ENCODE peak calls at places on chromosomes 13 and 19, in five cellular contexts. A, O, D, Z and E are unnamed samples.

GRCh38 chr19:43694553-43694952 is 21.3 kb upstream of the IRGC start:
- DNase-seq in A (no peak), Z (no peak), O (no peak), D (no peak), E (no peak)

GRCh38 chr19:41226874-41227390 is 7.9 kb downstream of the AXL start:
- DNase-seq in A (no peak), Z (no peak), D (no peak), O (no peak), E (no peak)

GRCh38 chr13:24008679-24009078 is 111.4 kb upstream of the C1QTNF9B start:
- DNase-seq in Z (no peak), O (no peak), D (no peak), A (peak; percentile 70), E (no peak)

GRCh38 chr13:33927315-33927714 is 109.4 kb downstream of the RFC3 start:
- DNase-seq in A (peak; percentile 71), D (no peak), O (no peak), Z (no peak), E (no peak)

GRCh38 chr13:48797127-48797526 is 143.4 kb downstream of the CYSLTR2 start:
- DNase-seq in D (no peak), A (no peak), Z (no peak), O (no peak), E (no peak)

GRCh38 chr13:50357586-50358118 is 342.4 kb downstream of the KCNRG start:
- DNase-seq in A (peak; percentile 96), D (no peak), Z (no peak), O (peak; percentile 48), E (no peak)

GRCh38 chr13:102978168-102978567 is 88.0 kb downstream of the SLC10A2 start:
- DNase-seq in O (no peak), D (no peak), A (no peak), Z (no peak), E (no peak)

GRCh38 chr13:28204690-28205443 is 66.5 kb downstream of the PAN3 start:
- DNase-seq in D (no peak), A (no peak), Z (no peak), O (no peak), E (peak; percentile 33)

GRCh38 chr13:102586615-102587014 is 10.2 kb upstream of the TPP2 start:
- DNase-seq in Z (no peak), O (no peak), D (no peak), A (no peak), E (no peak)

GRCh38 chr19:46915386-46915785 is 54.6 kb downstream of the ARHGAP35 start:
- DNase-seq in A (no peak), O (no peak), D (no peak), Z (no peak), E (no peak)

GRCh38 chr13:83881031-83881727 is 1.1 kb downstream of the SLITRK1 start:
- DNase-seq in Z (no peak), O (no peak), D (no peak), A (no peak), E (no peak)

GRCh38 chr19:37906868-37907734 is at the start of gene SIPA1L3:
- DNase-seq in Z (peak; percentile 97), O (peak; percentile 95), D (peak; percentile 87), A (peak; percentile 95), E (peak; percentile 92)

GRCh38 chr19:37909661-37910199 is 2.7 kb downstream of the SIPA1L3 start:
- DNase-seq in O (no peak), A (no peak), D (no peak), Z (no peak), E (no peak)

GRCh38 chr19:37903096-37903495 is 3.3 kb downstream of the WDR87 start:
- DNase-seq in D (no peak), O (no peak), Z (no peak), A (no peak), E (no peak)

GRCh38 chr19:37907735-37908066 is 693 bp downstream of the SIPA1L3 start:
- DNase-seq in Z (no peak), A (no peak), D (no peak), O (no peak), E (no peak)

GRCh38 chr19:37905936-37906867 is at the start of gene WDR87:
- DNase-seq in Z (peak; percentile 74), A (peak; percentile 24), O (peak; percentile 40), D (peak; percentile 35), E (peak; percentile 63)
- TF ChIP-seq CTCF in Z (peak; percentile 8), A (no peak), O (no peak), D (no peak), E (no peak)

GRCh38 chr13:98879127-98879520 is 98.7 kb downstream of the DOCK9 start:
- DNase-seq in O (no peak), D (no peak), A (no peak), Z (no peak), E (no peak)
- TF ChIP-seq CTCF in O (no peak), D (no peak), A (no peak), Z (no peak), E (no peak)

GRCh38 chr19:35211545-35212230 is 16.9 kb downstream of the FAM187B start:
- DNase-seq in Z (no peak), O (no peak), A (no peak), D (peak; percentile 91), E (no peak)
- TF ChIP-seq CTCF in Z (no peak), O (no peak), A (no peak), D (peak; percentile 20), E (no peak)

GRCh38 chr19:19662344-19662743 is 1.1 kb downstream of the ATP13A1 start:
- DNase-seq in D (no peak), A (no peak), O (no peak), Z (no peak), E (no peak)

GRCh38 chr19:19661675-19662251 is 1.7 kb downstream of the ATP13A1 start:
- DNase-seq in A (no peak), D (peak; percentile 40), Z (no peak), O (no peak), E (peak; percentile 80)

GRCh38 chr19:19661141-19661674 is 2.3 kb downstream of the ATP13A1 start:
- DNase-seq in D (no peak), Z (no peak), A (no peak), O (no peak), E (no peak)

GRCh38 chr19:19662866-19663291 is 597 bp downstream of the ATP13A1 start:
- DNase-seq in O (peak; percentile 44), A (no peak), Z (peak; percentile 37), D (no peak), E (no peak)

DNA sequence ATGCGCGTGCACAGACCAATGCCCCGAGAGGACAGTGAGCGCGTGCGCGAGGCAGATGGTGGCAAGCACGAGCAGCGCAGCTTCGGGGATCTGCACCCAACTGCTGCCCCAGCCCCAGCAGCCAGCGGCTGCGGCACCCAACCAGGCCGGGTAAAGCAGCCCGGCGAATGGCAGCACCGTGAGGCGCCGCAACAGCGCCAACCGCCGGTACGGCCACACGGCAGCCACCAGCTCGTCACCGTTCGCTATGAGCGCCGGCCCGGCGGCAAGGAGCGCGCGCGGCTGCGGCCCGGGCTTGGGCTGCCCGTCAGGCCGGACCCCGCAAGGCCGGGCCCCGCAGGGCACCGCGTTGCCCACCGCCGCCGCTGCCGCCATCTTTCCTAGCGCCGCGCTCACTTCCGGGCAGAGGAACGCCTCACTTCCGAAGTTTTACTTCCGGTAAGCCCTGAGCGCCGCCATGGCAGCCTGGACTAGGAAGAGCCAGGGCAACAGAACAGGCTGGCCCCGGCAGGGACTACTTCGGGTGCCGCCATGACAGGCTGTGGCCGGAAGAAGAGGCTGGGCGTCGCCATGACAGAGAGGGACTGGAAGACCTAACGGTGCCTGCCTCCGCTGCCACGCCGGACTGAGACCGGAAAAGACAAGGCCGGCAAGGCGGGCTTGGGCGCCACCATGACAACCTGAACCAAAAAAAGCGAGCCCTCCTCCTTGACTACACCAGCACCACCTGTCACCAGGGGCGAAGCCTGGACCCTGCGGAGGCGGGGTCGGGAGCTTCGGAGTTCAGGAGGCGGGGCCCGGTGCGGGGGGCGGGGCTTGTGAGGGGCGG is at the start of gene ATP13A1:
- DNase-seq in A (peak; percentile 98), D (peak; percentile 93), Z (peak; percentile 87), O (peak; percentile 97), E (peak; percentile 88)
- TF ChIP-seq CTCF in A (no peak), D (no peak), Z (no peak), O (no peak), E (peak; percentile 16)

DNA sequence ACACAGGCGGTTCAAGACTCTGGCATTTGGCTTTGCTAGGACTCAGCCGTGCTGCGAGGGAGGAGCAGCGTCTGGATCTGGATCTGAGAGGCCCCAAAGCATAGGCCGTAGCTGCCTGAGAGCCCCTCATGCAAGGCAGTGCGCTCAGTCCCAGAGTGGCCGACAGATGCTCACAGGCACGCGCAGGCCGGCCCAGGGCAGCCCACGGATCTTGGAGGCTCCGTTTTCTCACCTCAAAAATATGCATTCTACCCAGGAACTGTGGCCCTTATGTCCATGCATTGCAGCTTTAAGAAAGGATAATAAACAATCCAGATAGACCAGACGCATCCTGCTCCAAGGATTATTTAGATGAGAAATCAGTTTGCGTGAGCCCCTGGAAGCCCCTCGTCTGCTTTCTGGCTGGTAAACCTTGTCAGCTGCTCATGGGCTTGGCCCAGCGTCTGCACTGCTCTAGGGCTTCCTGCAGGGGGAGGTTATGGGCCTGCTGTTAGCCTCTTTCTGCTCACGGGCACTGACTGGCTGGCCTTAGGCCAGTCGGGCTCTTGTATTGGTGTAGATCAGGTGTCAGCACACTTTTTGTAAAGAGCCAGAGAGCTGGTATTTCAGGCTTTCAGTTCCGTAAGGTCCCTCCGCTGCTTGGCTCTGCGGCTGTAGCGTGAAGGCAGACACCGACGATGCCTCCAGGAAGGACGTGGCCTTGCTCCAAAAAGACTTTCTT is 24.2 kb downstream of the TEX29 start:
- DNase-seq in D (no peak), A (peak; percentile 65), O (peak; percentile 77), Z (peak; percentile 68), E (no peak)
- TF ChIP-seq CTCF in D (no peak), A (no peak), O (no peak), Z (peak; percentile 50), E (no peak)

GRCh38 chr13:110617326-110618072 is 2.2 kb downstream of the NAXD start:
- DNase-seq in A (peak; percentile 79), Z (no peak), O (no peak), D (no peak), E (no peak)

GRCh38 chr13:110618167-110618566 is 2.8 kb downstream of the NAXD start:
- DNase-seq in O (no peak), Z (no peak), A (no peak), D (no peak), E (no peak)

GRCh38 chr13:110615005-110615321 is 382 bp upstream of the NAXD start:
- DNase-seq in A (no peak), O (no peak), Z (no peak), D (no peak), E (no peak)

GRCh38 chr13:110615322-110616102 is at the start of gene NAXD:
- DNase-seq in O (peak; percentile 95), D (peak; percentile 61), Z (peak; percentile 89), A (peak; percentile 96), E (peak; percentile 97)

DNA sequence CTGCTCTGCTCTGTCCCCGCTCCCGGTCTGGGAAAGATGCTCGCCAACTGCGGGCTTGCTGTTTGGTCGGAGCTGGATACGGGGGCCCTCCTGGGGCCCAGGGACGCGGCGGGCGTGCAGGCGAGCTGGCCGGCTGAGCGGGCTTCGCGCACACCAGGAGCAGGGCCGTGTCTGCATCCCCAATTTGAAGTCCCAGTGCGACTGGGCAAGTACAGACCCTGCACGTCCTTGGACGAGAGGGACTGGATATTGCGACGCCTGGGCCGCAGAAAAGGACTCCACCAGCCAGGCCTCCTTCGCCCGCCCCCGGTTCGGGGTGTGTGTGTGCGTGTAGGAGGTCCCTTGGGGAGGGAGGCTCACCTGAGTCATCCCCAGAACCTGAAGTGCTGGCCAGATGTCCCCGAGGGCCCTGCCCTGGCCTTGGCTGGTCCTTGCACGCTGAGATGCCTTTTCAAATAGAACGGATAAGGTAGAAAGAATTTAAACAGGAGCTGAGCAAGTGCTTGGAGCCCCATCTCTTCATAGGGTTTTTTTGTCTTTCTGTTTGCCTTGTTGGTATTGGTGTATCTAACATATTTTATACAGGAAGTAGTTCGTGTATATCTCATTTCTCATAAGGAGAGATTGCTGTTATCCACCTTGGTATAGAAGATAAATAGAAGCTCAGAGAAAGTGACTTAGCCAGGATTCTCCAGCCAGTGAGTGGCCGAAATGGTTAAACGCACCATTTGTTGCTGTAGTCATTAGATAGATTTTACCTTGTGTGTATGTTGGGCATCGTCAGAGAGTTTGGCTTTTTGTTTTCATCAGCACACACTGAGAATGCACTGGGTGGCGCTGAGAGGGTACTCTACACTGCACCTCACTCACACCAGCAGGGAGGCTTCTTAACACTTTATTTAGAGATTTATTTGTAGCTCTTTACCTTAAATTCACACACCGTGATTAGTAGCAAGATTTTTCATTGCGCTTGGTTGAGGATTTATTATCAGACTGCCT is 1.1 kb downstream of the NAXD start:
- DNase-seq in A (peak; percentile 63), D (no peak), O (peak; percentile 37), Z (no peak), E (peak; percentile 74)
- TF ChIP-seq CTCF in A (no peak), D (no peak), O (no peak), Z (no peak), E (peak; percentile 10)